ENCODE peak calls at places on chromosomes 5 and 9, in seven cellular contexts. S is stimulated activated naive CD4-positive, alpha-beta T cell; T is activated T-cell treated with anti-CD3 and anti-CD28 coated beads, Interleukin-2, amount 50 U/mL, for 48 hours; V is dorsolateral prefrontal cortex; A is activated CD4-positive, alpha-beta T cell treated with anti-CD3 and anti-CD28 coated beads, Interleukin-2, amount 50 U/mL, for 4 hours; D is T-helper 9 cell; Y is NCI-H1105 treated with DMSO at 0.1 percent for 48 hours. C is an unnamed sample.

GRCh38 chr5:143434261-143435206 is 31.0 kb upstream of the NR3C1 start:
- DNase-seq in S (peak; percentile 75), T (no peak), V (no peak), A (peak; percentile 53), D (peak; percentile 44), Y (peak; percentile 37), C (no peak)

GRCh38 chr9:2729003-2729402 is 11.7 kb downstream of the KCNV2 start:
- DNase-seq in S (no peak), T (no peak), V (no peak), A (no peak), D (no peak), Y (no peak), C (no peak)

GRCh38 chr5:14237313-14238086 is 94.4 kb downstream of the TRIO start:
- DNase-seq in S (no peak), T (no peak), V (no peak), A (no peak), D (no peak), Y (no peak), C (no peak)

GRCh38 chr9:108072740-108073139 is 583.2 kb upstream of the KLF4 start:
- DNase-seq in S (no peak), T (no peak), V (no peak), A (no peak), D (no peak), Y (no peak), C (no peak)

GRCh38 chr9:126148994-126149393 is 177.6 kb upstream of the MVB12B start:
- DNase-seq in S (no peak), T (no peak), V (peak; percentile 5), A (no peak), D (no peak), Y (no peak), C (no peak)

GRCh38 chr5:96293966-96294886 is 138.8 kb downstream of the PCSK1 start:
- DNase-seq in S (no peak), T (no peak), V (no peak), A (no peak), D (no peak), Y (no peak), C (no peak)

GRCh38 chr5:68114641-68115040 is 100.9 kb upstream of the PIK3R1 start:
- DNase-seq in S (no peak), T (no peak), V (no peak), A (no peak), D (no peak), Y (no peak), C (no peak)

GRCh38 chr9:13651969-13652663 is 372.6 kb upstream of the MPDZ start:
- DNase-seq in S (no peak), T (no peak), V (no peak), A (no peak), D (no peak), Y (no peak), C (no peak)

GRCh38 chr9:29697011-29697410 is 2123.7 kb upstream of the C9orf72 start:
- DNase-seq in S (no peak), T (no peak), V (no peak), A (no peak), D (no peak), Y (no peak), C (no peak)

GRCh38 chr5:39941436-39941835 is 516.7 kb upstream of the DAB2 start:
- DNase-seq in S (no peak), T (no peak), V (no peak), A (no peak), D (no peak), Y (no peak), C (no peak)

GRCh38 chr5:115296130-115296997 is at the start of gene CCDC112:
- DNase-seq in S (peak; percentile 78), T (peak; percentile 81), V (peak; percentile 69), A (peak; percentile 78), D (peak; percentile 74), Y (peak; percentile 56), C (peak; percentile 80)

GRCh38 chr9:137034709-137035506 is 3.0 kb upstream of the FUT7 start:
- DNase-seq in S (peak; percentile 80), T (peak; percentile 86), V (peak; percentile 90), A (peak; percentile 85), D (peak; percentile 86), Y (peak; percentile 76), C (peak; percentile 86)

GRCh38 chr5:172638209-172638768 is 2.8 kb upstream of the NEURL1B start:
- DNase-seq in S (no peak), T (no peak), V (no peak), A (no peak), D (no peak), Y (peak; percentile 6), C (no peak)

GRCh38 chr9:125732562-125732961 is 14.6 kb upstream of the PBX3 start:
- DNase-seq in S (no peak), T (no peak), V (no peak), A (no peak), D (no peak), Y (no peak), C (no peak)

GRCh38 chr5:76162335-76162734 is 79.2 kb downstream of the SV2C start:
- DNase-seq in S (no peak), T (no peak), V (no peak), A (no peak), D (no peak), Y (no peak), C (no peak)

GRCh38 chr9:120899490-120900037 is 22.6 kb upstream of the PHF19 start:
- DNase-seq in S (no peak), T (peak; percentile 34), V (no peak), A (no peak), D (no peak), Y (no peak), C (no peak)

GRCh38 chr9:123365287-123365880 is 9.4 kb downstream of the CRB2 start:
- DNase-seq in S (no peak), T (no peak), V (no peak), A (no peak), D (no peak), Y (no peak), C (no peak)

GRCh38 chr5:170312666-170313065 is 15.1 kb upstream of the LCP2 start:
- DNase-seq in S (no peak), T (peak; percentile 70), V (no peak), A (peak; percentile 74), D (peak; percentile 42), Y (no peak), C (no peak)

C was measured in COR-L47.